ENCODE peak calls at places on chromosome 13, in seven cellular contexts. C is esophagus squamous epithelium, T is uterus, H is H54, O is prostate gland, N is GM12892, M is ovary. W is an unnamed sample.

GRCh38 chr13:40662866-40663265 is 3.6 kb downstream of the FOXO1 start:
- DNase-seq in C (no peak), O (no peak), H (no peak), N (no peak), T (no peak), M (no peak), W (no peak)

GRCh38 chr13:60654405-60654804 is 257.4 kb downstream of the TDRD3 start:
- DNase-seq in T (peak), C (no peak), O (peak), N (no peak), M (no peak), H (peak), W (no peak)

GRCh38 chr13:60061737-60062136 is 102.0 kb downstream of the DIAPH3 start:
- DNase-seq in C (no peak), N (no peak), O (no peak), T (no peak), H (no peak), M (no peak), W (no peak)

GRCh38 chr13:80235131-80235530 is 105.8 kb downstream of the SPRY2 start:
- DNase-seq in M (no peak), T (no peak), H (no peak), C (no peak), O (no peak), N (no peak), W (no peak)

GRCh38 chr13:105333416-105333815 is 1202.0 kb downstream of the EFNB2 start:
- DNase-seq in C (no peak), M (no peak), O (no peak), N (no peak), T (no peak), H (no peak), W (no peak)

GRCh38 chr13:50222569-50223332 is 207.5 kb downstream of the KCNRG start:
- DNase-seq in M (no peak), C (no peak), O (peak), H (no peak), T (peak), N (no peak), W (no peak)

GRCh38 chr13:33794576-33794975 is 23.4 kb upstream of the RFC3 start:
- DNase-seq in O (no peak), M (no peak), N (no peak), T (no peak), H (no peak), C (no peak), W (no peak)

GRCh38 chr13:53191091-53191490 is 162.5 kb downstream of the OLFM4 start:
- DNase-seq in M (no peak), H (peak), O (no peak), T (no peak), C (no peak), N (no peak), W (no peak)

GRCh38 chr13:83350569-83350968 is 531.7 kb downstream of the SLITRK1 start:
- DNase-seq in H (peak), C (no peak), T (no peak), M (no peak), N (no peak), O (no peak), W (no peak)

GRCh38 chr13:105491345-105491744 is 1044.1 kb downstream of the EFNB2 start:
- DNase-seq in H (no peak), N (no peak), C (no peak), T (no peak), M (no peak), O (no peak), W (no peak)

GRCh38 chr13:76690611-76691010 is 195.6 kb downstream of the KCTD12 start:
- DNase-seq in O (no peak), M (no peak), T (no peak), N (no peak), H (no peak), C (no peak), W (no peak)

GRCh38 chr13:84255226-84255625 is 373.0 kb upstream of the SLITRK1 start:
- DNase-seq in T (no peak), C (no peak), N (no peak), O (no peak), M (no peak), H (no peak), W (no peak)

GRCh38 chr13:83883061-83883523 is 818 bp upstream of the SLITRK1 start:
- DNase-seq in N (no peak), T (no peak), C (no peak), M (no peak), H (no peak), O (no peak), W (no peak)

GRCh38 chr13:113935523-113935922 is 38.4 kb downstream of the C13orf46 start:
- DNase-seq in O (no peak), M (no peak), H (no peak), C (no peak), N (no peak), T (peak), W (no peak)

GRCh38 chr13:40064723-40065122 is 409.3 kb downstream of the COG6 start:
- DNase-seq in O (no peak), H (no peak), T (peak), C (no peak), M (no peak), N (no peak), W (no peak)

GRCh38 chr13:38570706-38571105 is 116.2 kb upstream of the FREM2 start:
- DNase-seq in T (no peak), N (no peak), H (no peak), C (no peak), M (no peak), O (no peak), W (no peak)

GRCh38 chr13:95624020-95624419 is 20.5 kb downstream of the DZIP1 start:
- DNase-seq in M (no peak), T (no peak), H (peak), N (no peak), C (no peak), O (no peak), W (no peak)

GRCh38 chr13:93552596-93552995 is 326.0 kb downstream of the GPC6 start:
- DNase-seq in N (no peak), M (no peak), O (no peak), C (no peak), T (no peak), H (no peak), W (no peak)

GRCh38 chr13:20828540-20829364 is 55.0 kb upstream of the EEF1AKMT1 start:
- DNase-seq in M (no peak), H (no peak), C (no peak), T (no peak), O (no peak), N (no peak), W (no peak)

GRCh38 chr13:42745655-42746054 is 35.7 kb upstream of the FAM216B start:
- DNase-seq in M (no peak), H (no peak), O (no peak), C (no peak), T (no peak), N (no peak), W (no peak)

GRCh38 chr13:108176685-108177274 is 38.6 kb downstream of the LIG4 start:
- DNase-seq in N (no peak), M (no peak), O (no peak), H (peak), T (no peak), C (no peak), W (no peak)

GRCh38 chr13:31044658-31045620 is 112.5 kb downstream of the TEX26 start:
- DNase-seq in M (no peak), H (no peak), C (no peak), N (no peak), T (no peak), O (no peak), W (no peak)

GRCh38 chr13:31043891-31044657 is 111.6 kb downstream of the TEX26 start:
- DNase-seq in M (peak), H (peak), O (peak), T (peak), C (peak), N (peak), W (no peak)

GRCh38 chr13:31046711-31047279 is 114.3 kb downstream of the TEX26 start:
- DNase-seq in T (peak), C (no peak), H (no peak), N (no peak), O (no peak), M (peak), W (no peak)

GRCh38 chr13:31048521-31048920 is 113.2 kb downstream of the HSPH1 start:
- DNase-seq in T (no peak), C (no peak), M (no peak), H (no peak), O (no peak), N (no peak), W (no peak)

DNA sequence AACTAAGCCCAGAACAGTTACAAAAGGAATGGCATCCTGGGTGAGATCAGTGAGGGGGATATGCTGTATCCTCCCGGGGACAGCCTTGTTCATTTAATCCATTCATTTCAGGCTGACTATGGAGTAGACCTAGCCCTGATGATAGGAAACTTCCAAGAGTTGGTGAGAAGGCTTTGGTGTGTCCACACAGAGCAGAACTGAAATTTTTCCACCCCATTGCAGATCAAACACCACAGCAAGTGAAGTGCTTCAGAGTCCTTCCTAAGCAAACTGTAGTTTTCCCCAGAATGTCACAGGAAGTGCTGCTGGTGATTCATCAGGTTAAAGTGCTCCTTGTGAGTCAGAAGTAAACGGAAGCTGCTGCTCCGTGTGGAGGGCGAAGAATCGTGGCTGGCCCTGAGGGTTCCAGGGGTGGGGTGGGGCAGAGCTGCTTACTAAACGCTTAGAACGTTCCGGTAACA is 113.2 kb downstream of the TEX26 start:
- DNase-seq in T (peak), M (peak), H (peak), C (no peak), N (no peak), O (no peak), W (no peak)
- TF ChIP-seq POLR2A in T (no peak), M (no peak), H (no peak), C (no peak), N (no peak), O (peak), W (no peak)

GRCh38 chr13:110298566-110299321 is 8.2 kb downstream of the COL4A1 start:
- DNase-seq in T (peak), O (no peak), C (no peak), M (peak), N (no peak), H (no peak), W (no peak)
- TF ChIP-seq POLR2A in T (no peak), O (no peak), C (no peak), M (no peak), N (no peak), H (no peak), W (no peak)

GRCh38 chr13:24694907-24695306 is 14.7 kb downstream of the ATP12A start:
- DNase-seq in O (no peak), C (no peak), T (no peak), N (no peak), M (no peak), H (no peak), W (no peak)
- TF ChIP-seq POLR2A in O (no peak), C (no peak), T (no peak), N (no peak), M (no peak), H (no peak), W (no peak)

GRCh38 chr13:100096526-100096925 is 7.6 kb downstream of the PCCA start:
- DNase-seq in T (no peak), N (no peak), M (no peak), O (no peak), H (no peak), C (no peak), W (no peak)

GRCh38 chr13:100102042-100102441 is 13.1 kb downstream of the PCCA start:
- DNase-seq in T (no peak), H (no peak), O (no peak), C (no peak), M (no peak), N (no peak), W (no peak)

GRCh38 chr13:100098445-100099116 is 9.7 kb downstream of the PCCA start:
- DNase-seq in M (no peak), C (no peak), T (no peak), N (no peak), O (no peak), H (no peak), W (no peak)

GRCh38 chr13:100097821-100098220 is 8.9 kb downstream of the PCCA start:
- DNase-seq in M (no peak), T (no peak), O (no peak), N (no peak), C (no peak), H (no peak), W (no peak)

DNA sequence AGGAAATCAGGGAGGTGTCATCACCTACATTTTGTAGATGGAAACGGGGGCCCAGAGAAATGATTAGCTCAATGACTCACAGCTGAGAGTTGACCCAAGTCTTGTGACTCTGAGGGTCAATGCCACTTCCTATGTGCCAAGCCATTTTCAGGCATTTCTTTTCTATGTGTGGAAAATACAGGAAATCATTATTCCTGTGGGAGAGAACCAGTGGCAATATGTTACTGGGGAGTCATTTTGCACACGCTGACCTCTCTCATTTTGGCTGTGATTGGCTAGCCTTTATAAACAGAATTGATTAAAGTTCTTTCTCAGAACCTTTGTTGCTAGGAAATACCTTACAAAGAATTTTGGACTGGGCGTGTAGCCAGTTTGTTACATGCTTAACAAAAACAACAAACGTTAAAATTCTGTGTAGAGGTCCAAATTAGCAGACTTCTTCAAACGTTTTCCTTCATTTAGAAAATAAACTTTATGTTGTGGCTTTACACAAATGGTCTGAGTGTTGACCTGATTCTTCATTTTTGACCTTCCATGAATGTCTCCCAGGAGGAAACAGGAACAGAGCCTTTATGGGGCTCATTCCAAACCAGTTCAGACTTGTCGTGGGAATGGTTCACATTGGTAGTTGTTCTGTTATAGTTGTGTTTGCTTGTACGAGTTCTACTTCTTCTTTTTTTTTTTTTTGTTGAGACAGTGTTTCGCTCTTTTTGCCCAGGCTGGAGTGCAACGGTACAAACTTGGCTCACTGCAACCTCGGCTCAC is 11.4 kb downstream of the PCCA start:
- DNase-seq in O (peak), M (peak), T (no peak), H (peak), C (no peak), N (no peak), W (no peak)
- TF ChIP-seq POLR2A in O (no peak), M (no peak), T (no peak), H (no peak), C (no peak), N (no peak), W (no peak)

GRCh38 chr13:99981115-99982020 is at the start of gene ZIC2:
- DNase-seq in C (no peak), N (no peak), T (no peak), H (peak), M (no peak), O (no peak), W (no peak)
- TF ChIP-seq POLR2A in C (no peak), N (no peak), T (no peak), H (peak), M (no peak), O (no peak), W (no peak)